ENCODE peak calls at places on chromosomes 4 and X, in six cellular contexts. R is fibroblast of pulmonary artery; S is MG63; Z is Right ventricle myocardium superior; I is M059J; X is stimulated activated CD4-positive, alpha-beta T cell treated with anti-CD3 and anti-CD28 coated beads, Interleukin-4, amount 100 ng/mL, for 1 hour. C is an unnamed sample.

GRCh38 chr4:128565565-128566186 is 243.8 kb upstream of the JADE1 start:
- DNase-seq in R (peak), S (peak), Z (peak), I (peak), X (no peak), C (no peak)

GRCh38 chr4:41853973-41854372 is 81.3 kb upstream of the TMEM33 start:
- DNase-seq in R (no peak), S (no peak), Z (no peak), I (no peak), X (no peak), C (no peak)

GRCh38 chrX:19382500-19383145 is 38.9 kb downstream of the PDHA1 start:
- DNase-seq in R (peak), S (peak), Z (peak), I (peak), X (peak), C (peak)

GRCh38 chrX:38052096-38052495 is 45.7 kb downstream of the SYTL5 start:
- DNase-seq in R (peak), S (peak), Z (no peak), I (peak), X (no peak), C (no peak)

GRCh38 chrX:42175843-42176242 is 252.5 kb upstream of the CASK start:
- DNase-seq in R (no peak), S (no peak), Z (no peak), I (no peak), X (no peak), C (no peak)

GRCh38 chr4:9999956-10000551 is 21.2 kb downstream of the SLC2A9 start:
- DNase-seq in R (no peak), S (no peak), Z (no peak), I (peak), X (no peak), C (no peak)

GRCh38 chrX:3663576-3664290 is 49.7 kb downstream of the PRKX start:
- DNase-seq in R (no peak), S (no peak), Z (no peak), I (no peak), X (no peak), C (no peak)

GRCh38 chr4:73450398-73451004 is 14.5 kb downstream of the AFP start:
- DNase-seq in R (peak), S (peak), Z (peak), I (peak), X (no peak), C (peak)

GRCh38 chrX:50941638-50942037 is 31.1 kb downstream of the BMP15 start:
- DNase-seq in R (no peak), S (peak), Z (no peak), I (peak), X (peak), C (no peak)

GRCh38 chr4:3343358-3343757 is 50.5 kb downstream of the RGS12 start:
- DNase-seq in R (no peak), S (no peak), Z (peak), I (no peak), X (no peak), C (no peak)

GRCh38 chr4:8235224-8235623 is 34.3 kb upstream of the HTRA3 start:
- DNase-seq in R (no peak), S (no peak), Z (no peak), I (no peak), X (no peak), C (no peak)

GRCh38 chr4:911221-911751 is 20.8 kb downstream of the GAK start:
- DNase-seq in R (no peak), S (no peak), Z (peak), I (no peak), X (no peak), C (no peak)

GRCh38 chr4:157005193-157005592 is 33.6 kb upstream of the PDGFC start:
- DNase-seq in R (peak), S (no peak), Z (no peak), I (no peak), X (no peak), C (no peak)

GRCh38 chrX:155870958-155871357 is 10.2 kb upstream of the VAMP7 start:
- DNase-seq in R (no peak), S (no peak), Z (no peak), I (no peak), X (no peak), C (no peak)

GRCh38 chr4:46676364-46676763 is 232.7 kb downstream of the COX7B2 start:
- DNase-seq in R (no peak), S (no peak), Z (no peak), I (no peak), X (no peak), C (no peak)

GRCh38 chr4:153274967-153275366 is 69.5 kb upstream of the MND1 start:
- DNase-seq in R (no peak), S (no peak), Z (no peak), I (no peak), X (no peak), C (no peak)

GRCh38 chr4:25446611-25447010 is 69.5 kb downstream of the ANAPC4 start:
- DNase-seq in R (no peak), S (no peak), Z (no peak), I (no peak), X (no peak), C (no peak)

GRCh38 chr4:139609647-139610046 is 53.6 kb upstream of the SETD7 start:
- DNase-seq in R (peak), S (peak), Z (no peak), I (peak), X (no peak), C (no peak)